ENCODE peak calls at places on chromosomes 5 and 9, in four cellular contexts. V is K562, P is HepG2, W is GM12878. Q is an unnamed sample.

GRCh38 chr9:136857606-136858412 is 5.7 kb downstream of the MAMDC4 start:
- DNase-seq in P (no peak), V (no peak), W (no peak), Q (no peak)

GRCh38 chr9:138010861-138011260 is 133.3 kb downstream of the CACNA1B start:
- DNase-seq in V (no peak), W (no peak), P (no peak), Q (no peak)

GRCh38 chr5:64156276-64156675 is 9.4 kb upstream of the RNF180 start:
- DNase-seq in V (no peak), W (no peak), P (no peak), Q (no peak)

GRCh38 chr9:86126998-86127972 is 27.9 kb upstream of the GOLM1 start:
- DNase-seq in V (peak; percentile 59), P (peak; percentile 79), W (no peak), Q (no peak)

GRCh38 chr5:364497-364896 is 43.0 kb downstream of the AHRR start:
- DNase-seq in W (no peak), V (no peak), P (no peak), Q (no peak)

GRCh38 chr9:130039504-130040147 is 3.4 kb downstream of the FNBP1 start:
- DNase-seq in W (peak; percentile 75), V (no peak), P (no peak), Q (no peak)

GRCh38 chr5:97618721-97619120 is 435.7 kb upstream of the RIOK2 start:
- DNase-seq in P (no peak), V (no peak), W (no peak), Q (no peak)

GRCh38 chr5:179553875-179554274 is 3.5 kb downstream of the RUFY1 start:
- DNase-seq in P (peak; percentile 40), V (no peak), W (no peak), Q (peak; percentile 46)

GRCh38 chr5:102857090-102857818 is 102.1 kb downstream of the PAM start:
- DNase-seq in P (no peak), W (no peak), V (no peak), Q (no peak)

GRCh38 chr5:115977988-115978387 is 15.7 kb downstream of the LVRN start:
- DNase-seq in W (no peak), P (no peak), V (no peak), Q (peak; percentile 90)

GRCh38 chr5:31854181-31854624 is 215.3 kb downstream of the PDZD2 start:
- DNase-seq in W (no peak), P (no peak), V (no peak), Q (peak; percentile 40)

GRCh38 chr5:83474170-83474796 is 2.7 kb downstream of the VCAN start:
- DNase-seq in V (peak; percentile 73), W (no peak), P (peak; percentile 30), Q (no peak)

GRCh38 chr9:137084526-137084925 is 2.3 kb upstream of the MAN1B1 start:
- DNase-seq in W (no peak), V (no peak), P (no peak), Q (no peak)

GRCh38 chr9:121774715-121775613 is 123.5 kb downstream of the DAB2IP start:
- DNase-seq in P (no peak), W (no peak), V (no peak), Q (no peak)

GRCh38 chr5:38872826-38873225 is 27.0 kb downstream of the OSMR start:
- DNase-seq in V (no peak), P (no peak), W (no peak), Q (no peak)

GRCh38 chr5:68193481-68194036 is 22.0 kb upstream of the PIK3R1 start:
- DNase-seq in V (no peak), W (no peak), P (no peak), Q (peak; percentile 12)

GRCh38 chr9:113631093-113631765 is 167.7 kb downstream of the RGS3 start:
- DNase-seq in V (no peak), P (no peak), W (no peak), Q (no peak)

GRCh38 chr5:56419667-56420066 is 186.5 kb upstream of the ANKRD55 start:
- DNase-seq in W (no peak), P (no peak), V (no peak), Q (no peak)

GRCh38 chr5:69497006-69497520 is 4.5 kb downstream of the OCLN start:
- DNase-seq in P (no peak), W (no peak), V (no peak), Q (peak; percentile 50)

GRCh38 chr5:68224561-68225187 is 9.1 kb downstream of the PIK3R1 start:
- DNase-seq in V (no peak), W (no peak), P (no peak), Q (no peak)

GRCh38 chr5:142671801-142672200 is 14.1 kb downstream of the FGF1 start:
- DNase-seq in V (no peak), W (no peak), P (no peak), Q (no peak)

GRCh38 chr5:53411388-53411787 is 69.0 kb upstream of the FST start:
- DNase-seq in W (no peak), V (no peak), P (no peak), Q (no peak)

GRCh38 chr9:120885968-120886367 is 9.0 kb upstream of the PHF19 start:
- DNase-seq in W (no peak), V (peak; percentile 45), P (no peak), Q (no peak)

GRCh38 chr5:110268283-110268682 is 458.2 kb downstream of the TMEM232 start:
- DNase-seq in V (no peak), P (no peak), W (no peak), Q (no peak)

GRCh38 chr5:64869419-64869818 is 100.7 kb downstream of the CWC27 start:
- DNase-seq in W (no peak), P (no peak), V (peak; percentile 15), Q (peak; percentile 56)

GRCh38 chr9:69452110-69452780 is 127.2 kb downstream of the ENTREP1 start:
- DNase-seq in W (no peak), P (no peak), V (no peak), Q (no peak)

GRCh38 chr9:98973546-98973921 is 29.8 kb downstream of the COL15A1 start:
- DNase-seq in W (no peak), V (no peak), P (no peak), Q (no peak)

GRCh38 chr5:54905942-54906537 is 79.4 kb downstream of the ESM1 start:
- DNase-seq in W (no peak), P (peak; percentile 30), V (peak; percentile 37), Q (peak; percentile 91)
- TF ChIP-seq MYC in W (no peak), P (no peak), V (no peak), Q (no peak)

DNA sequence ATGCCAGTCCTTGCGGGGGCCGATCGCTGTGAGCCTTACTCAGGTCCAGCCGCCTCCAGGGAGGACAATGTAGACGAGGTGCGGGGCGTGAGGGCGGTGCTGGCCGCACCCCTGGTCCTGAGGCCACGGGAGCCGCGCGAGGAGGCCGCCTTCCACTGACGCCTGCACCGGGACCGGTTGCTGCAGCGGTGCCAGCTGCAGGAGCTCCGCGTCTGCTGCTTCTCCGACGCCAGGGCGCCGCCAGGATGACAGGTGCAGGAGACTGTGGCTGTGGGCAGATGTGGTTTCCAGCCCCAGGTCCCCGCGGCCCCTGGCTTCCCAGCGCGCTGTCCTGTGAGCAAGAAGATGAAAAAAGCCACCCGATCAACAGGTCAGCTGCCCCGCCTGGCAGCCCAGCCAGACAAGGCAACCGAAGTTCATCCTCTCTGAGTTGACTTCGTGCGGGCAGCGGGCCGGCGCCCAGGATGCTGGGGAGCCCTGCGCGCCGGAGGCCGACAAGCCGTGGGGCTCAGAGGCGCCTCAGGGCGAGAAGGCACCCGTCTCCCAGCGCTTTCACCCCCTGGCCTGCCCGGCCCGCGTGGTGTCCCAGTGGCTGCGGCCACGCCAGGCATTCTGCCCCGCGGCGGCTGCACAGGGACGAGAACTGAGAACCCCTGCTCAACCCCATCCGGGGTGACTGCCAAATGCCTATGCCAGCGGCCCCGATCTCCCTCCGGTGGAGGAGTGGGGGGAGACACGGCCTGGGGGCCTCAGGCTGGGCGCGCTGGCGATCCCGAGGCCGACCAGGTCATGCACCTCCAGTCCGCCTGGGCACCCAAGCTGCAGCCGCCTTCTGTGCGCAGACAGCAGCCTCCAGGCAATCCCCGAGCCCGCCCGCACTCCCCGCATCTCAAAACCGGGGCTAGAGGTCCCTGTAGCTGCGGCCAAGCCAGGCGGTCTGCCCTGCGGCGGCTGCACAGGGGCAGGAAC is 43.4 kb upstream of the BICD2 start:
- DNase-seq in W (no peak), P (no peak), V (no peak), Q (no peak)
- H3K9ac ChIP-seq in W (no peak overlapping the region), P (no peak overlapping the region), V (no peak overlapping the region), Q (no peak overlapping the region)

GRCh38 chr5:165272471-165272870 is 1767.1 kb downstream of the MAT2B start:
- DNase-seq in P (no peak), W (no peak), V (no peak), Q (no peak)
- H3K36me3 ChIP-seq in P (no peaks in the 10 kb centered on the region), W (no peaks in the 10 kb centered on the region), V (no peaks in the 10 kb centered on the region), Q (no peaks in the 10 kb centered on the region)

GRCh38 chr5:163916376-163916775 is 411.0 kb downstream of the MAT2B start:
- DNase-seq in W (peak; percentile 73), V (no peak), P (no peak), Q (peak; percentile 22)
- TF ChIP-seq MYC in W (no peak), V (no peak), P (no peak), Q (no peak)